ENCODE peak calls at places on chromosomes 3 and 15, in nine cellular contexts. M is endothelial cell; V is naive thymus-derived CD8-positive, alpha-beta T cell; T is T-helper 2 cell; D is CD8-positive, alpha-beta memory T cell; R is GDM1; S is NCI-H2029; W is natural killer cell; G is choroid plexus epithelial cell. L is an unnamed sample.

GRCh38 chr3:30201715-30202114 is 404.7 kb upstream of the TGFBR2 start:
- DNase-seq in D (no peak), M (no peak), S (no peak), T (no peak), G (no peak), R (no peak), W (no peak), V (no peak), L (no peak)

GRCh38 chr15:32716216-32716959 is 1.4 kb upstream of the GREM1 start:
- DNase-seq in R (no peak), M (no peak), S (no peak), V (no peak), W (no peak), T (no peak), D (no peak), G (no peak), L (no peak)

GRCh38 chr15:81160312-81161214 is 26.5 kb downstream of the CFAP161 start:
- DNase-seq in R (no peak), T (no peak), D (no peak), V (no peak), M (no peak), G (peak; percentile 95), W (no peak), S (peak; percentile 51), L (no peak)

GRCh38 chr15:87939838-87940457 is 316.6 kb downstream of the NTRK3 start:
- DNase-seq in T (no peak), G (no peak), R (peak; percentile 10), S (no peak), D (no peak), W (no peak), M (no peak), V (no peak), L (no peak)

GRCh38 chr15:98779463-98780071 is 131.2 kb downstream of the IGF1R start:
- DNase-seq in M (peak; percentile 91), V (peak; percentile 56), D (peak; percentile 46), W (peak; percentile 71), R (peak; percentile 94), G (peak; percentile 78), S (peak; percentile 44), T (peak; percentile 41), L (peak; percentile 77)

GRCh38 chr3:5564278-5564666 is 376.8 kb downstream of the EDEM1 start:
- DNase-seq in G (no peak), W (no peak), V (no peak), T (no peak), R (no peak), S (no peak), M (no peak), D (no peak), L (no peak)

GRCh38 chr3:169002689-169003088 is 660.8 kb downstream of the MECOM start:
- DNase-seq in T (no peak), M (no peak), R (no peak), G (no peak), S (no peak), D (no peak), V (no peak), W (no peak), L (no peak)

GRCh38 chr3:134312072-134312872 is 61.6 kb upstream of the RYK start:
- DNase-seq in W (no peak), S (no peak), T (no peak), M (peak; percentile 51), D (no peak), R (no peak), G (peak; percentile 52), V (no peak), L (no peak)

GRCh38 chr3:159733194-159733860 is 255.3 kb upstream of the IL12A start:
- DNase-seq in R (no peak), W (no peak), M (no peak), D (no peak), T (no peak), G (peak; percentile 72), S (no peak), V (no peak), L (peak; percentile 40)

GRCh38 chr15:94924057-94924456 is 692.7 kb downstream of the MCTP2 start:
- DNase-seq in T (no peak), G (no peak), V (no peak), D (no peak), R (no peak), M (no peak), W (no peak), S (no peak), L (no peak)

GRCh38 chr15:52010633-52011595 is 8.1 kb upstream of the MAPK6 start:
- DNase-seq in G (peak; percentile 92), V (no peak), W (no peak), S (peak; percentile 46), D (no peak), M (no peak), R (no peak), T (no peak), L (no peak)

GRCh38 chr3:42090973-42091731 is at the start of gene TRAK1:
- DNase-seq in M (no peak), W (no peak), D (no peak), G (peak; percentile 56), T (no peak), V (no peak), R (no peak), S (no peak), L (no peak)

GRCh38 chr3:102536479-102536878 is 101.7 kb downstream of the ZPLD1 start:
- DNase-seq in T (no peak), W (no peak), V (no peak), G (peak; percentile 66), R (no peak), M (no peak), S (no peak), D (no peak), L (peak; percentile 5)

GRCh38 chr3:175234075-175234474 is 374.9 kb downstream of the NAALADL2 start:
- DNase-seq in M (no peak), T (no peak), S (no peak), D (no peak), W (no peak), V (no peak), R (no peak), G (no peak), L (no peak)

GRCh38 chr15:67880651-67881182 is 40.9 kb upstream of the RNU6-1 start:
- DNase-seq in G (peak; percentile 43), T (no peak), S (peak; percentile 19), W (no peak), V (no peak), R (peak; percentile 77), M (no peak), D (no peak), L (no peak)

L was measured in neuronal stem cell.